ENCODE peak calls at places on chromosomes 5 and 9, in ten cellular contexts. P is prostate gland, T is suprapubic skin, L is K562, U is tibial artery, K is BE2C, N is pancreas, B is PC-3, V is cardiac muscle cell, J is lung. O is an unnamed sample.

GRCh38 chr9:98344581-98344980 is 89.1 kb upstream of the TBC1D2 start:
- DNase-seq in U (no peak), J (no peak), P (no peak), N (no peak), B (no peak), V (no peak), L (no peak), K (no peak), T (no peak), O (no peak)

GRCh38 chr9:111597852-111598729 is 1.4 kb downstream of the PTGR1 start:
- DNase-seq in L (peak; percentile 55), P (peak; percentile 49), V (peak; percentile 66), T (peak; percentile 79), K (peak; percentile 53), J (peak; percentile 56), U (peak; percentile 60), N (peak; percentile 60), B (peak; percentile 61), O (peak; percentile 70)

GRCh38 chr9:1941989-1942388 is 73.2 kb upstream of the SMARCA2 start:
- DNase-seq in N (no peak), P (no peak), T (no peak), J (no peak), U (no peak), B (no peak), V (no peak), L (no peak), K (no peak), O (no peak)

GRCh38 chr5:127963931-127964330 is 119.6 kb upstream of the SLC12A2 start:
- DNase-seq in L (no peak), U (no peak), K (no peak), P (no peak), N (no peak), V (no peak), J (no peak), B (no peak), T (no peak), O (no peak)

GRCh38 chr5:85452322-85453025 is 1067.8 kb upstream of the EDIL3 start:
- DNase-seq in J (no peak), P (no peak), L (peak; percentile 37), K (no peak), T (no peak), N (no peak), B (peak; percentile 9), V (no peak), U (no peak), O (no peak)

GRCh38 chr5:23506329-23507236 is 826 bp upstream of the PRDM9 start:
- DNase-seq in N (no peak), J (no peak), B (peak; percentile 81), L (no peak), U (no peak), K (no peak), V (no peak), P (no peak), T (no peak), O (no peak)

GRCh38 chr5:125798311-125798710 is 624.9 kb upstream of the GRAMD2B start:
- DNase-seq in V (peak; percentile 71), P (no peak), K (no peak), J (no peak), B (peak; percentile 58), T (no peak), N (no peak), U (no peak), L (no peak), O (no peak)

GRCh38 chr5:161946911-161947310 is 99.0 kb downstream of the GABRA1 start:
- DNase-seq in K (no peak), L (no peak), N (no peak), B (no peak), T (no peak), U (no peak), V (no peak), P (no peak), J (no peak), O (no peak)

GRCh38 chr9:75168270-75169185 is 80.2 kb downstream of the OSTF1 start:
- DNase-seq in J (no peak), U (no peak), N (no peak), B (peak; percentile 33), K (no peak), P (no peak), V (no peak), L (no peak), T (no peak), O (no peak)

GRCh38 chr9:71911908-71912325 is 478 bp downstream of the C9orf85 start:
- DNase-seq in T (no peak), B (no peak), N (no peak), P (no peak), U (no peak), J (no peak), V (no peak), K (no peak), L (no peak), O (no peak)

GRCh38 chr5:17189381-17190036 is 27.9 kb upstream of the BASP1 start:
- DNase-seq in K (peak; percentile 84), L (peak; percentile 54), P (peak; percentile 65), J (peak; percentile 76), T (peak; percentile 88), B (peak; percentile 99), N (peak; percentile 72), U (peak; percentile 86), V (peak; percentile 90), O (no peak)

GRCh38 chr5:10264569-10264968 is 14.5 kb downstream of the CCT5 start:
- DNase-seq in N (no peak), L (no peak), B (no peak), V (no peak), K (no peak), T (no peak), P (no peak), J (no peak), U (no peak), O (no peak)

GRCh38 chr5:76472338-76473336 is 69.6 kb downstream of the IQGAP2 start:
- DNase-seq in B (peak; percentile 2), K (no peak), V (no peak), T (no peak), N (no peak), L (no peak), P (no peak), J (no peak), U (no peak), O (no peak)

GRCh38 chr9:6552033-6552737 is 93.3 kb downstream of the GLDC start:
- DNase-seq in L (no peak), P (no peak), N (no peak), T (no peak), U (no peak), K (no peak), J (no peak), V (no peak), B (peak; percentile 47), O (no peak)

GRCh38 chr9:92650839-92651621 is 18.9 kb downstream of the IPPK start:
- DNase-seq in K (peak; percentile 71), V (no peak), L (no peak), J (no peak), N (no peak), B (no peak), U (peak; percentile 47), P (no peak), T (peak; percentile 80), O (no peak)

DNA sequence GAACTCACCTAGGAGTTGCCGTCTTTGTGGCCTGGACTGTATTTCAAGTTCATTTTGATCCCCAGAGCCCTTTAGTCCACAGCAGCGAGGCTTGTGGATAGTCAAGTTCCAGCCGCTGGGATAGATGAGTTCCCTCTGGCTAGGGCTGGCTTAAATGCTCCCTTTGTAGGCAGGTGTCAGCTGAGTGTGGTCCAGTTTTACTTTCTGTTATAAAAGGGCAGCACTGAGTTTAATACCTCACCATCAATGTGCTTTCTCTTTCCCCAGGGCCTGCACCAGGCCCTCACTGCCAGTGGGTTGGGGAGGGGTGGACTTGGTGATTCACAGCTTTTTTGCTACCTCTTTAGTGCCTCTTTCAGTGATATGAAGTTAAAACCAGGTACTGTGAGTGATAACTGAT is 188.2 kb downstream of the SLCO4C1 start:
- DNase-seq in T (no peak), K (no peak), V (no peak), L (no peak), U (no peak), P (no peak), N (no peak), B (no peak), J (no peak), O (no peak)
- TF ChIP-seq CTCF in T (no peak), K (no peak), V (no peak), L (no peak), U (no peak), P (no peak), N (no peak), B (no peak), J (no peak), O (no peak)

DNA sequence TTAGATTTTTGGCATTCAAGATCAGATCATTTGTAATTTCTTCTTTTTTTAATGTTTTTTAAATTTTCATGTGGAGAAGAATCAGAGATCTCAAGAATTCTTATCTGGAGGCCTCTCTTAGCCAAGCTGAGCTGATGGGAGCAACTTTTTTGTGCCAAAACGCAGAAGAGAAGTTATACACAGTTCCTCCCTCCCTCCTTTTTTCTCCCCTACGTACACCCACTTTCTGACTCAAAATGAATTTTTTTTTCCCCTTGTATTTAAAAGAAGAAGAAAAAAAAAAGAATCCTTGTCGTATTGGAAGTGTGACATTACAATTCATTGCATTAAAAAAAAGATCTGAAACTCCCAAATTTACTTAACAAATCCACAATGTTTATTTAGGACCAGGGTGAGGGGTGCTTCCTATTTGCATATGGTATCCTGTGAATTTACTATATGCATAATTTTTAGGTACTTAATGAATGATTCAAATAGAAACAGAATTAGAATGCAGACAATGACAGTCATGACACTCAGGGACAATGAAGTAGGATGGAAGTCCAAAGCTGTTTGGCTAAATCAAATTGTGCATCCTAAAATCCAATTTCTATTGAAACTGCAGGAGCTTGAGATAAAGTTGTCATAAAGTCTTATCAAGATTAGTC is 54.4 kb downstream of the EBF1 start:
- DNase-seq in L (no peak), T (no peak), K (no peak), N (no peak), U (no peak), J (no peak), V (no peak), P (no peak), B (no peak), O (no peak)
- H3K4me1 ChIP-seq in L (no peaks in the 10 kb centered on the region), T (peaks cover 25% of the 10 kb centered on the region), K (peaks cover 4% of the 10 kb centered on the region), N (no peaks in the 10 kb centered on the region), U (peaks cover 24% of the 10 kb centered on the region), J (no peaks in the 10 kb centered on the region), V (no peaks in the 10 kb centered on the region), P (no peaks in the 10 kb centered on the region), B (no peaks in the 10 kb centered on the region), O (peaks cover 49% of the 10 kb centered on the region)

DNA sequence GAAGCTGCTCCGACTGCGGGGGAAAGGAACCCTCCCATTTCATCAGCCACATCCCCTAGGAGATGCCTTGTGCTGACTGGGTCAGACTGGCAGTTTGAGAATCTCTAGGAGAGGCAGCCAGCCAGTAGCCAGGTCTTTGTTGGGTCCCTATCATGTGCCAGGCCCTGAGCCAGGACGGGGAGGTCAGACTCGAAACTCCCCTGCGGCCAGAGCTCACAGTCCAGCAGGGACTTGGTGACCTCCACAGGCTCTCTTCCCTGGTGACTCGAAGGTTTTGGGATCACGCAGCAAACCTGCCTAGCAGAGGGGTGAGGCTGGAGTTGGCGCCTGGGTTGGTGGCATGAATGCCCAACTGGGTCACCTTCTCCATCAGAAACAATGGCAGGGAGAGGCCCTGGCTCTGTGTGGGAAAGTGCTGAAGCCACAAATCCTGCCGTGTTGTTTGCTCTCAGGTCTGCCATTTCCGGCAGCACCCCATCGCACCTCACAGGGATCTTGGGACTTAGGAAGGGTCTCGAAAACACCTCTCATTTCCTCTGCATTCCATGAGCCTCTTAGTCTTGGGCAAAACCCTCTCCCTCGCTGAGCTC is 14.4 kb upstream of the ORM1 start:
- DNase-seq in P (no peak), V (no peak), B (no peak), J (no peak), U (no peak), N (peak; percentile 11), L (no peak), T (peak; percentile 59), K (no peak), O (peak; percentile 60)
- H3K36me3 ChIP-seq in P (no peaks in the 10 kb centered on the region), V (no peaks in the 10 kb centered on the region), B (no peaks in the 10 kb centered on the region), J (peaks cover 3% of the 10 kb centered on the region), U (no peaks in the 10 kb centered on the region), N (no peaks in the 10 kb centered on the region), L (no peaks in the 10 kb centered on the region), T (peaks cover 10% of the 10 kb centered on the region), K (no peaks in the 10 kb centered on the region), O (peaks cover 3% of the 10 kb centered on the region)

GRCh38 chr9:96686638-96687335 is 31.7 kb upstream of the PRXL2C start:
- DNase-seq in L (no peak), T (peak; percentile 91), B (no peak), J (peak; percentile 85), P (peak; percentile 68), V (peak; percentile 82), U (peak; percentile 76), K (peak; percentile 26), N (peak; percentile 79), O (peak; percentile 91)
- TF ChIP-seq CTCF in L (no peak), T (no peak), B (no peak), J (peak; percentile 22), P (peak; percentile 29), V (peak; percentile 83), U (peak; percentile 53), K (peak; percentile 22), N (peak; percentile 29), O (peak; percentile 52)